ENCODE peak calls at places on chromosomes 6 and 20, in four cellular contexts. One of them, this sample, is unnamed. For H3K4me1, the result is how much of the 10 kb centered on the place peaks cover.

GRCh38 chr20:21739161-21739560 is 33.7 kb downstream of the PAX1 start:
- DNase-seq in fibroblast of lung: no peak
- DNase-seq in OCI-LY7: no peak
- DNase-seq in ovary: no peak
- DNase-seq in this sample: no peak

GRCh38 chr20:59063358-59064213 is 21.0 kb upstream of the PRELID3B start:
- DNase-seq in fibroblast of lung: peak
- DNase-seq in ovary: peak
- DNase-seq in OCI-LY7: no peak
- DNase-seq in this sample: peak

GRCh38 chr6:20686142-20686541 is 151.9 kb downstream of the CDKAL1 start:
- DNase-seq in OCI-LY7: no peak
- DNase-seq in fibroblast of lung: no peak
- DNase-seq in ovary: no peak
- DNase-seq in this sample: no peak

GRCh38 chr6:6915813-6916547 is 191.8 kb upstream of the RREB1 start:
- DNase-seq in OCI-LY7: no peak
- DNase-seq in ovary: peak
- DNase-seq in fibroblast of lung: peak
- DNase-seq in this sample: peak

GRCh38 chr6:108737594-108738546 is 110.4 kb upstream of the ARMC2 start:
- DNase-seq in ovary: no peak
- DNase-seq in fibroblast of lung: peak
- DNase-seq in OCI-LY7: no peak
- DNase-seq in this sample: peak

GRCh38 chr20:35000922-35001595 is 45.4 kb downstream of the MYH7B start:
- DNase-seq in fibroblast of lung: no peak
- DNase-seq in OCI-LY7: no peak
- DNase-seq in ovary: no peak
- DNase-seq in this sample: no peak

GRCh38 chr20:36144336-36144735 is 10.2 kb upstream of the EPB41L1 start:
- DNase-seq in OCI-LY7: no peak
- DNase-seq in fibroblast of lung: no peak
- DNase-seq in ovary: no peak
- DNase-seq in this sample: no peak

GRCh38 chr6:29255530-29255929 is 46.0 kb upstream of the OR14J1 start:
- DNase-seq in OCI-LY7: no peak
- DNase-seq in fibroblast of lung: no peak
- DNase-seq in ovary: no peak
- DNase-seq in this sample: no peak

GRCh38 chr6:1613631-1614447 is 4.1 kb downstream of the FOXC1 start:
- DNase-seq in OCI-LY7: no peak
- DNase-seq in ovary: no peak
- DNase-seq in fibroblast of lung: no peak
- DNase-seq in this sample: peak

GRCh38 chr6:91705646-91706045 is 1118.8 kb upstream of the MAP3K7 start:
- DNase-seq in ovary: no peak
- DNase-seq in OCI-LY7: no peak
- DNase-seq in fibroblast of lung: peak
- DNase-seq in this sample: no peak

GRCh38 chr20:34479627-34480026 is 36.6 kb upstream of the DYNLRB1 start:
- DNase-seq in fibroblast of lung: no peak
- DNase-seq in ovary: no peak
- DNase-seq in OCI-LY7: no peak
- DNase-seq in this sample: no peak

GRCh38 chr6:43268348-43268685 is 25.0 kb downstream of the TTBK1 start:
- DNase-seq in ovary: no peak
- DNase-seq in OCI-LY7: no peak
- DNase-seq in fibroblast of lung: no peak
- DNase-seq in this sample: peak

GRCh38 chr6:136113736-136114173 is 136.4 kb downstream of the MTFR2 start:
- DNase-seq in fibroblast of lung: peak
- DNase-seq in OCI-LY7: no peak
- DNase-seq in ovary: no peak
- DNase-seq in this sample: peak

GRCh38 chr20:53243152-53243551 is 271.0 kb downstream of the TSHZ2 start:
- DNase-seq in ovary: no peak
- DNase-seq in OCI-LY7: no peak
- DNase-seq in fibroblast of lung: no peak
- DNase-seq in this sample: no peak

GRCh38 chr6:42251500-42251899 is 33.8 kb upstream of the MRPS10 start:
- DNase-seq in fibroblast of lung: peak
- DNase-seq in ovary: no peak
- DNase-seq in OCI-LY7: no peak
- DNase-seq in this sample: no peak

GRCh38 chr20:58682656-58683055 is 9.9 kb upstream of the NPEPL1 start:
- DNase-seq in ovary: no peak
- DNase-seq in fibroblast of lung: peak
- DNase-seq in OCI-LY7: no peak
- DNase-seq in this sample: no peak

GRCh38 chr6:65937982-65938381 is 231.0 kb upstream of the EYS start:
- DNase-seq in fibroblast of lung: peak
- DNase-seq in OCI-LY7: no peak
- DNase-seq in ovary: peak
- DNase-seq in this sample: no peak

GRCh38 chr20:51583073-51583472 is 40.6 kb upstream of the NFATC2 start:
- DNase-seq in ovary: no peak
- DNase-seq in fibroblast of lung: no peak
- DNase-seq in OCI-LY7: no peak
- DNase-seq in this sample: no peak

GRCh38 chr6:122548281-122548680 is 61.9 kb upstream of the PKIB start:
- DNase-seq in fibroblast of lung: no peak
- DNase-seq in OCI-LY7: no peak
- DNase-seq in ovary: no peak
- DNase-seq in this sample: no peak

GRCh38 chr20:35618032-35618371 is 2.4 kb downstream of the SPAG4 start:
- DNase-seq in ovary: no peak
- DNase-seq in OCI-LY7: no peak
- DNase-seq in fibroblast of lung: no peak
- DNase-seq in this sample: no peak

GRCh38 chr6:16739329-16739801 is 21.9 kb downstream of the ATXN1 start:
- DNase-seq in fibroblast of lung: peak
- DNase-seq in OCI-LY7: no peak
- DNase-seq in ovary: no peak
- DNase-seq in this sample: no peak

GRCh38 chr20:57310821-57311514 is 18.6 kb upstream of the SPO11 start:
- DNase-seq in ovary: no peak
- DNase-seq in OCI-LY7: no peak
- DNase-seq in fibroblast of lung: no peak
- DNase-seq in this sample: no peak

GRCh38 chr6:1761472-1761871 is 151.8 kb downstream of the FOXC1 start:
- DNase-seq in OCI-LY7: no peak
- DNase-seq in fibroblast of lung: no peak
- DNase-seq in ovary: no peak
- DNase-seq in this sample: no peak

GRCh38 chr6:106253194-106253593 is 72.4 kb downstream of the ATG5 start:
- DNase-seq in fibroblast of lung: peak
- DNase-seq in ovary: no peak
- DNase-seq in OCI-LY7: no peak
- DNase-seq in this sample: no peak

GRCh38 chr20:47352332-47353223 is 3.9 kb downstream of the ZMYND8 start:
- DNase-seq in fibroblast of lung: peak
- DNase-seq in OCI-LY7: peak
- DNase-seq in ovary: peak
- DNase-seq in this sample: peak

GRCh38 chr6:110567957-110568696 is 91.7 kb upstream of the SLC22A16 start:
- DNase-seq in OCI-LY7: peak
- DNase-seq in ovary: no peak
- DNase-seq in fibroblast of lung: no peak
- DNase-seq in this sample: no peak

DNA sequence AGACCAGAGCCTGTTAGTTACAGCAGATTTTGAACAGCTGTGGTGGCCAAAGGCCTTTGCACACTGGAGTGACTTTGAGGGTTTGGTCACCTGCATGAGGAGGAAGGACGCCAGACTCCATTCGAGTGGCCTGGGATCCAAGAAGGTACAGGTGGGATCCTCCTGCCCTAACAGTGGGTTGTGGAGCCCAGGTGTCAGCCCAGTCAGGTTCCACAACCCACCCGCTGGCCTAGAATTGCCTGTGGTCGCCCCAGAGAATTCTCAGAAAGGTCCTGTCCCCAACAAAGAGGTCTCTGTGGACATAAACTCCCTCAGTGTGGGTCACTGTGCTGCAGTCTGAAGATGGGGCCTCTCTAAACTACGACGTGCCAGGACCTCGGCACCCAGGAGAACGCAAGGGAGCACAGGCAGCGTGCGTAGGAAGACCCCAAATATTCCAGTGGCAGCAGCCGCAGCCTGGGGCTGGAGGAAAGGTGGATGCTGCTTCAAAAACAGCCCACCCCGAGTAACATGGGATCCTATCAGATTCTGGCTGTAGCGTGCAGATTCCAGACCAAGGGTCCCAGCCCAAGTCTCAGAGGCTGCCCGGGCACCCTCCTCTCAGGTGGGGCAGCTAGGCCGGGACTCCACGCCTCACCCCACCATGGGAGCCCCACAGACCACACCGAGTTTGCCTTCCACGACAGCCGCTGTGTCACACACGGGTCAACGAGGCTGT is 16.0 kb downstream of the ACSS1 start:
- DNase-seq in OCI-LY7: no peak
- DNase-seq in fibroblast of lung: no peak
- DNase-seq in ovary: no peak
- DNase-seq in this sample: no peak
- H3K4me1 ChIP-seq in OCI-LY7: under half
- H3K4me1 ChIP-seq in fibroblast of lung: under half
- H3K4me1 ChIP-seq in ovary: under half
- H3K4me1 ChIP-seq in this sample: half or more

DNA sequence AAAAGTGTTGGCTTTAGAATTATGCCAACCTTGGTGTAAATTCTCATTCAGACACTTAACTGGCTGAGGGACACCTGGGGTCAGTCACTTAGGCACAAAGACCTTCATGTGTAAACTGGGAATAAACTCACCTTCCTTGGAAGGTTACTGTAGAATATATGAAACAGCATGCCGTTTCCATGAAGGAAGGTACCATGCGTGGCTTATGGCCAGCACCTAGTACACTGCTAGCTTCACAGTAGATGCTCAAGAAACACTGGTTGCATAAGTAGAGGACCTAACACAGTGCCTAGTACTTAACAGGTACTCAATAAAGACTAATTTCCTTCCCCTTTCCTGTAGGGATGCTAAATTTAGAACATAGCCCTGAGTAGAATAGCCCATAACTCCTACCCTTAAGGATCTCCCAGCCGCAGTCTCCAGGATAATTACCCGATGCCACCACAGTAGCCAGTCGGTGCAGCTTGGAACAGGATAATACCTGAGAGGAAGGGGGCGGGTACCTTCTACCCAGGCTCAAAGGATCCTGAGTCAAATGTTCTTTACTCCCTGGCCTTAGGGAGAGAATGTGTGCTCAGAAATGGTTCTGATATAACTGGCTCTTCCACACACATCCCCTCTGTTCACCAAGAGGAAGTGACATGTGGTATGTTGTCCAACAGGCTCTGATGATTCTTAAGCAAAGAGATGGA is 3.6 kb downstream of the BCL2L1 start:
- DNase-seq in ovary: no peak
- DNase-seq in fibroblast of lung: no peak
- DNase-seq in OCI-LY7: no peak
- DNase-seq in this sample: no peak
- H3K4me1 ChIP-seq in ovary: under half
- H3K4me1 ChIP-seq in fibroblast of lung: under half
- H3K4me1 ChIP-seq in OCI-LY7: half or more
- H3K4me1 ChIP-seq in this sample: half or more

GRCh38 chr20:37525810-37526209 is 1.9 kb downstream of the BLCAP start:
- DNase-seq in fibroblast of lung: no peak
- DNase-seq in ovary: no peak
- DNase-seq in OCI-LY7: no peak
- DNase-seq in this sample: no peak
- H3K4me1 ChIP-seq in fibroblast of lung: under half
- H3K4me1 ChIP-seq in ovary: under half
- H3K4me1 ChIP-seq in OCI-LY7: under half
- H3K4me1 ChIP-seq in this sample: half or more

GRCh38 chr6:15406452-15406851 is 160.6 kb downstream of the JARID2 start:
- DNase-seq in OCI-LY7: no peak
- DNase-seq in fibroblast of lung: no peak
- DNase-seq in ovary: no peak
- DNase-seq in this sample: no peak
- H3K4me1 ChIP-seq in OCI-LY7: under half
- H3K4me1 ChIP-seq in fibroblast of lung: under half
- H3K4me1 ChIP-seq in ovary: under half
- H3K4me1 ChIP-seq in this sample: half or more

GRCh38 chr6:160387887-160388286 is 39.7 kb downstream of the SLC22A3 start:
- DNase-seq in ovary: no peak
- DNase-seq in OCI-LY7: no peak
- DNase-seq in fibroblast of lung: no peak
- DNase-seq in this sample: no peak
- H3K4me1 ChIP-seq in ovary: under half
- H3K4me1 ChIP-seq in OCI-LY7: under half
- H3K4me1 ChIP-seq in fibroblast of lung: under half
- H3K4me1 ChIP-seq in this sample: under half

DNA sequence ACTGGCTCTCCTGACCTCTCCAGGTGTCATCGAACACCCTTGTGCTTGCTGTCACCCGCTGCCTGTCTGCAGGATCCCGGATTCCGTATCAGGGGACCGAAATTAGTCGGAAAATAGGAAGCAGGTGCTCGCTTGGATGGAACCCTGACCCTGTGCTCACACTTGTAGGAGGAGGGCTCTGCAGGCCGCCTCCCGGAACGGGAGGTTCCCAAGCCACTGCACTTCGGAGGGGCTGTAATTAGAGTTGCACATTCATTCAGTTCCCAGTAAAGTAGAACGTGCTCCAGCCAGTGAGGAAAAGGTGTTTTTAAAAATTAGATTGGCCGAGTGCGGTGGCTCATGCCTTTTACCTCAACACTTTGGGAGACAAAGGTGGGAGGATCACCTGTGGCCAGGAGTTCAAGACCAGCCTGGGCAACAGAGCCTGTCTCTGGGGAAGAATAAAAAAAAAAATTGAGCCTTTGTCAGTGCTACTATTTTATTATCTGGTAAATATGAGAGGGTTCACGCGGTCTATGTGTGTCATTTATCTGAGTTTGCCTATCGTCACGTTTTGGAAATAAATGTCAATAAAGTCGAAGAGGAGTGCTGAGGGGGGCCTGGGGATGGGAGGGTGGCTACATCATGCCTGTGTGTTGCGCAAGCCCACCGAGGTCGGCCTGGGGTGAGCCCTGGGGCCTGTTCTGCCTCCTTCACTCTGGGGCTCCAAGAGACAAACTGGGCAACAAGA is 1.5 kb upstream of the GMEB2 start:
- DNase-seq in fibroblast of lung: peak
- DNase-seq in OCI-LY7: peak
- DNase-seq in ovary: peak
- DNase-seq in this sample: peak
- H3K4me1 ChIP-seq in fibroblast of lung: under half
- H3K4me1 ChIP-seq in OCI-LY7: under half
- H3K4me1 ChIP-seq in ovary: under half
- H3K4me1 ChIP-seq in this sample: under half

GRCh38 chr6:168575346-168576098 is 134.5 kb downstream of the SMOC2 start:
- DNase-seq in fibroblast of lung: no peak
- DNase-seq in OCI-LY7: no peak
- DNase-seq in ovary: no peak
- DNase-seq in this sample: no peak
- H3K4me1 ChIP-seq in fibroblast of lung: under half
- H3K4me1 ChIP-seq in OCI-LY7: under half
- H3K4me1 ChIP-seq in ovary: under half
- H3K4me1 ChIP-seq in this sample: under half